ENCODE peak calls at places on chromosomes 4 and X, in nine cellular contexts. One of them, this sample, is unnamed.

GRCh38 chrX:34343001-34343400 is 210.9 kb upstream of the FAM47A start:
- DNase-seq in bronchial epithelial cell: no peak
- DNase-seq in upper lobe of right lung: no peak
- DNase-seq in Kasumi-1: no peak
- DNase-seq in DMS79 treated with DMSO at 0.1 percent for 48 hours: no peak
- DNase-seq in astrocyte: no peak
- DNase-seq in activated CD4-positive, alpha-beta T cell treated with anti-CD3 and anti-CD28 coated beads, Interleukin-2, amount 50 U/mL, for 4 hours: no peak
- DNase-seq in D341Med: no peak
- DNase-seq in neural crest cell: no peak
- DNase-seq in this sample: no peak

GRCh38 chr4:57233391-57233790 is 123.2 kb upstream of the IGFBP7 start:
- DNase-seq in bronchial epithelial cell: peak; percentile 66
- DNase-seq in upper lobe of right lung: no peak
- DNase-seq in Kasumi-1: no peak
- DNase-seq in DMS79 treated with DMSO at 0.1 percent for 48 hours: no peak
- DNase-seq in astrocyte: peak; percentile 51
- DNase-seq in activated CD4-positive, alpha-beta T cell treated with anti-CD3 and anti-CD28 coated beads, Interleukin-2, amount 50 U/mL, for 4 hours: no peak
- DNase-seq in D341Med: no peak
- DNase-seq in neural crest cell: no peak
- DNase-seq in this sample: no peak

GRCh38 chr4:181559637-181560036 is 683.6 kb upstream of the TENM3 start:
- DNase-seq in bronchial epithelial cell: peak; percentile 6
- DNase-seq in upper lobe of right lung: no peak
- DNase-seq in Kasumi-1: no peak
- DNase-seq in DMS79 treated with DMSO at 0.1 percent for 48 hours: no peak
- DNase-seq in astrocyte: no peak
- DNase-seq in activated CD4-positive, alpha-beta T cell treated with anti-CD3 and anti-CD28 coated beads, Interleukin-2, amount 50 U/mL, for 4 hours: no peak
- DNase-seq in D341Med: no peak
- DNase-seq in neural crest cell: no peak
- DNase-seq in this sample: no peak

GRCh38 chrX:10926404-10926803 is 184.7 kb upstream of the HCCS start:
- DNase-seq in bronchial epithelial cell: no peak
- DNase-seq in upper lobe of right lung: no peak
- DNase-seq in Kasumi-1: no peak
- DNase-seq in DMS79 treated with DMSO at 0.1 percent for 48 hours: no peak
- DNase-seq in astrocyte: no peak
- DNase-seq in activated CD4-positive, alpha-beta T cell treated with anti-CD3 and anti-CD28 coated beads, Interleukin-2, amount 50 U/mL, for 4 hours: no peak
- DNase-seq in D341Med: no peak
- DNase-seq in neural crest cell: no peak
- DNase-seq in this sample: no peak

GRCh38 chr4:156971623-156972369 is at the start of gene PDGFC:
- DNase-seq in bronchial epithelial cell: no peak
- DNase-seq in upper lobe of right lung: peak; percentile 95
- DNase-seq in Kasumi-1: peak; percentile 75
- DNase-seq in DMS79 treated with DMSO at 0.1 percent for 48 hours: no peak
- DNase-seq in astrocyte: peak; percentile 66
- DNase-seq in activated CD4-positive, alpha-beta T cell treated with anti-CD3 and anti-CD28 coated beads, Interleukin-2, amount 50 U/mL, for 4 hours: no peak
- DNase-seq in D341Med: peak; percentile 71
- DNase-seq in neural crest cell: peak; percentile 72
- DNase-seq in this sample: no peak

GRCh38 chr4:84750260-84750955 is 167.5 kb downstream of the CDS1 start:
- DNase-seq in bronchial epithelial cell: peak; percentile 50
- DNase-seq in upper lobe of right lung: no peak
- DNase-seq in Kasumi-1: peak; percentile 40
- DNase-seq in DMS79 treated with DMSO at 0.1 percent for 48 hours: peak; percentile 68
- DNase-seq in astrocyte: peak; percentile 19
- DNase-seq in activated CD4-positive, alpha-beta T cell treated with anti-CD3 and anti-CD28 coated beads, Interleukin-2, amount 50 U/mL, for 4 hours: no peak
- DNase-seq in D341Med: peak; percentile 59
- DNase-seq in neural crest cell: no peak
- DNase-seq in this sample: no peak

GRCh38 chr4:169115897-169116254 is 105.8 kb upstream of the CBR4 start:
- DNase-seq in bronchial epithelial cell: peak; percentile 100
- DNase-seq in upper lobe of right lung: no peak
- DNase-seq in Kasumi-1: peak; percentile 74
- DNase-seq in DMS79 treated with DMSO at 0.1 percent for 48 hours: no peak
- DNase-seq in astrocyte: peak; percentile 99
- DNase-seq in activated CD4-positive, alpha-beta T cell treated with anti-CD3 and anti-CD28 coated beads, Interleukin-2, amount 50 U/mL, for 4 hours: no peak
- DNase-seq in D341Med: no peak
- DNase-seq in neural crest cell: no peak
- DNase-seq in this sample: no peak

GRCh38 chr4:43435303-43435702 is 542.8 kb downstream of the GRXCR1 start:
- DNase-seq in bronchial epithelial cell: no peak
- DNase-seq in upper lobe of right lung: no peak
- DNase-seq in Kasumi-1: no peak
- DNase-seq in DMS79 treated with DMSO at 0.1 percent for 48 hours: no peak
- DNase-seq in astrocyte: no peak
- DNase-seq in activated CD4-positive, alpha-beta T cell treated with anti-CD3 and anti-CD28 coated beads, Interleukin-2, amount 50 U/mL, for 4 hours: no peak
- DNase-seq in D341Med: no peak
- DNase-seq in neural crest cell: no peak
- DNase-seq in this sample: no peak

GRCh38 chrX:103918050-103918449 is 44.4 kb upstream of the TMSB15B start:
- DNase-seq in bronchial epithelial cell: peak; percentile 47
- DNase-seq in upper lobe of right lung: no peak
- DNase-seq in Kasumi-1: peak; percentile 64
- DNase-seq in DMS79 treated with DMSO at 0.1 percent for 48 hours: peak; percentile 66
- DNase-seq in astrocyte: peak; percentile 52
- DNase-seq in activated CD4-positive, alpha-beta T cell treated with anti-CD3 and anti-CD28 coated beads, Interleukin-2, amount 50 U/mL, for 4 hours: peak; percentile 21
- DNase-seq in D341Med: peak; percentile 58
- DNase-seq in neural crest cell: peak; percentile 53
- DNase-seq in this sample: no peak

GRCh38 chr4:4323705-4324534 is 33.9 kb downstream of the ZBTB49 start:
- DNase-seq in bronchial epithelial cell: no peak
- DNase-seq in upper lobe of right lung: peak; percentile 19
- DNase-seq in Kasumi-1: no peak
- DNase-seq in DMS79 treated with DMSO at 0.1 percent for 48 hours: no peak
- DNase-seq in astrocyte: peak; percentile 10
- DNase-seq in activated CD4-positive, alpha-beta T cell treated with anti-CD3 and anti-CD28 coated beads, Interleukin-2, amount 50 U/mL, for 4 hours: no peak
- DNase-seq in D341Med: no peak
- DNase-seq in neural crest cell: no peak
- DNase-seq in this sample: no peak

GRCh38 chrX:33336783-33337182 is 125.4 kb upstream of the DMD start:
- DNase-seq in bronchial epithelial cell: peak; percentile 21
- DNase-seq in upper lobe of right lung: no peak
- DNase-seq in Kasumi-1: no peak
- DNase-seq in DMS79 treated with DMSO at 0.1 percent for 48 hours: no peak
- DNase-seq in astrocyte: no peak
- DNase-seq in activated CD4-positive, alpha-beta T cell treated with anti-CD3 and anti-CD28 coated beads, Interleukin-2, amount 50 U/mL, for 4 hours: no peak
- DNase-seq in D341Med: peak; percentile 29
- DNase-seq in neural crest cell: peak; percentile 34
- DNase-seq in this sample: no peak

GRCh38 chr4:47486306-47486705 is 1.2 kb downstream of the ATP10D start:
- DNase-seq in bronchial epithelial cell: no peak
- DNase-seq in upper lobe of right lung: no peak
- DNase-seq in Kasumi-1: no peak
- DNase-seq in DMS79 treated with DMSO at 0.1 percent for 48 hours: no peak
- DNase-seq in astrocyte: no peak
- DNase-seq in activated CD4-positive, alpha-beta T cell treated with anti-CD3 and anti-CD28 coated beads, Interleukin-2, amount 50 U/mL, for 4 hours: no peak
- DNase-seq in D341Med: no peak
- DNase-seq in neural crest cell: no peak
- DNase-seq in this sample: no peak

GRCh38 chrX:153875391-153876111 is 10.4 kb downstream of the L1CAM start:
- DNase-seq in bronchial epithelial cell: no peak
- DNase-seq in upper lobe of right lung: peak; percentile 73
- DNase-seq in Kasumi-1: peak; percentile 42
- DNase-seq in DMS79 treated with DMSO at 0.1 percent for 48 hours: peak; percentile 12
- DNase-seq in astrocyte: no peak
- DNase-seq in activated CD4-positive, alpha-beta T cell treated with anti-CD3 and anti-CD28 coated beads, Interleukin-2, amount 50 U/mL, for 4 hours: peak; percentile 57
- DNase-seq in D341Med: no peak
- DNase-seq in neural crest cell: peak; percentile 78
- DNase-seq in this sample: no peak

GRCh38 chrX:151702741-151703352 is 7.6 kb downstream of the PRRG3 start:
- DNase-seq in bronchial epithelial cell: no peak
- DNase-seq in upper lobe of right lung: no peak
- DNase-seq in Kasumi-1: no peak
- DNase-seq in DMS79 treated with DMSO at 0.1 percent for 48 hours: no peak
- DNase-seq in astrocyte: no peak
- DNase-seq in activated CD4-positive, alpha-beta T cell treated with anti-CD3 and anti-CD28 coated beads, Interleukin-2, amount 50 U/mL, for 4 hours: no peak
- DNase-seq in D341Med: no peak
- DNase-seq in neural crest cell: no peak
- DNase-seq in this sample: no peak

GRCh38 chr4:44661940-44662622 is 10.7 kb upstream of the YIPF7 start:
- DNase-seq in bronchial epithelial cell: peak; percentile 67
- DNase-seq in upper lobe of right lung: no peak
- DNase-seq in Kasumi-1: no peak
- DNase-seq in DMS79 treated with DMSO at 0.1 percent for 48 hours: no peak
- DNase-seq in astrocyte: no peak
- DNase-seq in activated CD4-positive, alpha-beta T cell treated with anti-CD3 and anti-CD28 coated beads, Interleukin-2, amount 50 U/mL, for 4 hours: no peak
- DNase-seq in D341Med: no peak
- DNase-seq in neural crest cell: no peak
- DNase-seq in this sample: no peak

GRCh38 chr4:130043796-130044195 is 947.8 kb downstream of the C4orf33 start:
- DNase-seq in bronchial epithelial cell: no peak
- DNase-seq in upper lobe of right lung: no peak
- DNase-seq in Kasumi-1: no peak
- DNase-seq in DMS79 treated with DMSO at 0.1 percent for 48 hours: no peak
- DNase-seq in astrocyte: no peak
- DNase-seq in activated CD4-positive, alpha-beta T cell treated with anti-CD3 and anti-CD28 coated beads, Interleukin-2, amount 50 U/mL, for 4 hours: no peak
- DNase-seq in D341Med: no peak
- DNase-seq in neural crest cell: no peak
- DNase-seq in this sample: no peak

GRCh38 chr4:139042981-139043460 is 27.4 kb downstream of the NOCT start:
- DNase-seq in bronchial epithelial cell: no peak
- DNase-seq in upper lobe of right lung: no peak
- DNase-seq in Kasumi-1: no peak
- DNase-seq in DMS79 treated with DMSO at 0.1 percent for 48 hours: no peak
- DNase-seq in astrocyte: no peak
- DNase-seq in activated CD4-positive, alpha-beta T cell treated with anti-CD3 and anti-CD28 coated beads, Interleukin-2, amount 50 U/mL, for 4 hours: no peak
- DNase-seq in D341Med: peak; percentile 53
- DNase-seq in neural crest cell: no peak
- DNase-seq in this sample: no peak

GRCh38 chr4:30948653-30949052 is 228.5 kb downstream of the PCDH7 start:
- DNase-seq in bronchial epithelial cell: peak; percentile 97
- DNase-seq in upper lobe of right lung: no peak
- DNase-seq in Kasumi-1: no peak
- DNase-seq in DMS79 treated with DMSO at 0.1 percent for 48 hours: no peak
- DNase-seq in astrocyte: peak; percentile 76
- DNase-seq in activated CD4-positive, alpha-beta T cell treated with anti-CD3 and anti-CD28 coated beads, Interleukin-2, amount 50 U/mL, for 4 hours: no peak
- DNase-seq in D341Med: no peak
- DNase-seq in neural crest cell: no peak
- DNase-seq in this sample: no peak

This sample was measured in esophagus squamous epithelium.